ENCODE peak calls at places on chromosomes 7 and 10, in nine cellular contexts. S is mucosa of descending colon; J is central memory CD4-positive, alpha-beta T cell; Z is HTR-8/SVneo; I is NCI-H460; R is head of caudate nucleus; O is glomerular endothelial cell; X is GM10248; Q is CD4-positive, alpha-beta memory T cell. P is an unnamed sample.

GRCh38 chr7:29565186-29565540 is 1.5 kb downstream of the PRR15 start:
- DNase-seq in O (no peak), S (no peak), Z (peak), J (no peak), R (no peak), Q (no peak), I (no peak), X (no peak), P (no peak)

GRCh38 chr10:107653832-107654287 is 489.4 kb upstream of the SORCS1 start:
- DNase-seq in I (peak), X (peak), Q (no peak), Z (no peak), S (no peak), R (no peak), J (no peak), O (no peak), P (no peak)

GRCh38 chr7:130071701-130072622 is 1.6 kb downstream of the KLHDC10 start:
- DNase-seq in Q (peak), I (peak), S (no peak), O (peak), J (peak), Z (peak), R (peak), X (peak), P (peak)

GRCh38 chr10:33706191-33706590 is 371.7 kb upstream of the NRP1 start:
- DNase-seq in S (no peak), Q (no peak), O (no peak), I (no peak), J (no peak), R (no peak), X (no peak), Z (no peak), P (no peak)

GRCh38 chr10:103808784-103809183 is 46.6 kb downstream of the SH3PXD2A start:
- DNase-seq in Q (no peak), X (no peak), J (no peak), S (no peak), O (no peak), Z (no peak), R (no peak), I (no peak), P (no peak)

GRCh38 chr10:7258948-7259523 is 151.8 kb downstream of the SFMBT2 start:
- DNase-seq in O (no peak), I (no peak), J (peak), R (peak), X (peak), Q (peak), Z (no peak), S (no peak), P (no peak)

GRCh38 chr7:94975316-94975715 is 67.9 kb downstream of the PPP1R9A start:
- DNase-seq in J (no peak), R (no peak), S (no peak), O (no peak), Q (no peak), I (no peak), Z (no peak), X (no peak), P (no peak)

GRCh38 chr10:110751845-110752244 is 107.7 kb downstream of the RBM20 start:
- DNase-seq in R (no peak), J (no peak), S (no peak), Q (no peak), X (no peak), O (no peak), I (no peak), Z (no peak), P (no peak)

GRCh38 chr10:120824864-120825263 is 26.3 kb upstream of the WDR11 start:
- DNase-seq in Z (no peak), R (peak), X (peak), O (no peak), J (no peak), Q (no peak), I (peak), S (no peak), P (peak)

GRCh38 chr7:87505122-87505521 is 29.6 kb upstream of the ABCB4 start:
- DNase-seq in R (no peak), Z (no peak), J (no peak), S (no peak), X (no peak), I (no peak), O (no peak), Q (no peak), P (no peak)

GRCh38 chr10:76711374-76711997 is 926.1 kb downstream of the KCNMA1 start:
- DNase-seq in X (no peak), O (no peak), S (no peak), I (no peak), Q (no peak), R (no peak), J (no peak), Z (no peak), P (no peak)

GRCh38 chr10:109875151-109875568 is 48.2 kb downstream of the XPNPEP1 start:
- DNase-seq in R (no peak), I (no peak), J (no peak), X (no peak), O (no peak), Q (no peak), S (no peak), Z (no peak), P (no peak)

GRCh38 chr10:33657154-33657900 is 322.9 kb upstream of the NRP1 start:
- DNase-seq in O (no peak), Z (no peak), R (no peak), I (no peak), X (no peak), Q (no peak), J (no peak), S (no peak), P (no peak)

GRCh38 chr7:30331338-30331737 is 46.9 kb downstream of the ZNRF2 start:
- DNase-seq in I (no peak), Z (no peak), X (no peak), R (no peak), J (no peak), S (no peak), O (no peak), Q (no peak), P (no peak)

GRCh38 chr10:52115823-52116222 is 198.3 kb upstream of the DKK1 start:
- DNase-seq in Q (no peak), X (no peak), S (no peak), O (peak), R (no peak), I (no peak), Z (no peak), J (no peak), P (no peak)

GRCh38 chr7:139041378-139042053 is 5.7 kb upstream of the ZC3HAV1L start:
- DNase-seq in R (no peak), S (no peak), O (no peak), Q (no peak), I (no peak), Z (no peak), X (no peak), J (no peak), P (no peak)

GRCh38 chr7:133678137-133678814 is 425.4 kb downstream of the EXOC4 start:
- DNase-seq in X (no peak), J (no peak), R (no peak), Z (no peak), I (no peak), S (no peak), O (no peak), Q (no peak), P (no peak)

GRCh38 chr10:63027533-63027932 is 105.6 kb upstream of the NRBF2 start:
- DNase-seq in S (no peak), O (no peak), J (no peak), X (no peak), I (no peak), R (peak), Q (no peak), Z (no peak), P (no peak)

GRCh38 chr7:95596183-95597135 is at the start of gene PDK4:
- DNase-seq in O (peak), J (no peak), R (peak), I (peak), Z (peak), X (no peak), S (peak), Q (no peak), P (no peak)

GRCh38 chr10:128065881-128066534 is 60.2 kb downstream of the MKI67 start:
- DNase-seq in X (no peak), S (no peak), Z (no peak), O (no peak), J (no peak), I (no peak), Q (no peak), R (no peak), P (no peak)

GRCh38 chr7:6385110-6385792 is 62.5 kb downstream of the DAGLB start:
- DNase-seq in X (no peak), J (no peak), O (peak), Q (no peak), Z (peak), R (no peak), S (no peak), I (peak), P (no peak)

GRCh38 chr7:121748546-121748945 is 124.4 kb upstream of the PTPRZ1 start:
- DNase-seq in J (no peak), I (no peak), S (no peak), X (no peak), Z (no peak), O (no peak), Q (no peak), R (no peak), P (no peak)

GRCh38 chr10:43044444-43045245 is 32.2 kb upstream of the RET start:
- DNase-seq in X (no peak), O (no peak), Z (no peak), Q (no peak), I (no peak), S (no peak), J (no peak), R (no peak), P (no peak)

GRCh38 chr10:62188021-62188616 is 80.5 kb downstream of the RTKN2 start:
- DNase-seq in R (no peak), Q (no peak), X (no peak), O (no peak), I (no peak), Z (no peak), S (no peak), J (no peak), P (no peak)

GRCh38 chr10:118832242-118832651 is 77.5 kb upstream of the CACUL1 start:
- DNase-seq in X (no peak), I (no peak), Z (no peak), O (no peak), J (no peak), S (peak), Q (no peak), R (peak), P (no peak)

GRCh38 chr10:89664206-89664605 is 19.2 kb upstream of the PANK1 start:
- DNase-seq in Z (no peak), R (no peak), Q (no peak), S (no peak), X (no peak), I (no peak), J (no peak), O (no peak), P (no peak)

GRCh38 chr10:99395750-99396445 is 34.5 kb downstream of the GOT1 start:
- DNase-seq in R (no peak), I (no peak), X (no peak), J (no peak), S (no peak), Q (no peak), O (no peak), Z (peak), P (no peak)

GRCh38 chr10:86960003-86960862 is 1.8 kb downstream of the SNCG start:
- DNase-seq in R (no peak), S (no peak), O (no peak), Z (peak), Q (peak), X (peak), J (peak), I (peak), P (peak)

GRCh38 chr7:30935569-30935877 is 23.9 kb downstream of the AQP1 start:
- DNase-seq in Z (no peak), O (no peak), S (no peak), I (no peak), Q (no peak), R (no peak), J (no peak), X (no peak), P (no peak)

GRCh38 chr7:39304683-39305405 is 261.4 kb upstream of the YAE1 start:
- DNase-seq in O (no peak), I (no peak), Q (no peak), R (no peak), X (no peak), Z (no peak), J (no peak), S (no peak), P (no peak)

GRCh38 chr10:106083572-106083971 is 1080.9 kb downstream of the SORCS1 start:
- DNase-seq in X (no peak), O (no peak), I (no peak), R (no peak), J (no peak), S (no peak), Z (no peak), Q (no peak), P (no peak)

GRCh38 chr7:44392618-44393010 is 67.2 kb upstream of the CAMK2B start:
- DNase-seq in I (no peak), O (no peak), J (no peak), R (no peak), Q (no peak), Z (no peak), X (no peak), S (no peak), P (no peak)

GRCh38 chr7:24910551-24911212 is 69.3 kb downstream of the OSBPL3 start:
- DNase-seq in Q (no peak), J (no peak), R (no peak), S (no peak), O (no peak), X (no peak), Z (no peak), I (no peak), P (no peak)

GRCh38 chr10:78868456-78868855 is 200.3 kb upstream of the ZMIZ1 start:
- DNase-seq in X (no peak), R (no peak), I (no peak), O (no peak), J (no peak), Z (no peak), S (no peak), Q (no peak), P (no peak)

GRCh38 chr10:31320598-31321211 is 1.7 kb downstream of the ZEB1 start:
- DNase-seq in Q (no peak), S (peak), J (peak), R (peak), X (peak), I (no peak), O (no peak), Z (peak), P (peak)

GRCh38 chr7:105779856-105780815 is 96.3 kb downstream of the ATXN7L1 start:
- DNase-seq in Z (no peak), Q (no peak), X (no peak), J (no peak), R (no peak), I (no peak), O (no peak), S (no peak), P (no peak)

GRCh38 chr7:44963526-44964290 is 15.1 kb downstream of the MYO1G start:
- DNase-seq in Z (no peak), J (no peak), Q (no peak), S (no peak), R (no peak), I (no peak), X (no peak), O (no peak), P (no peak)

GRCh38 chr7:86991844-86992243 is 67.6 kb downstream of the ELAPOR2 start:
- DNase-seq in S (no peak), O (peak), I (no peak), Z (no peak), R (no peak), Q (no peak), J (no peak), X (no peak), P (no peak)

GRCh38 chr7:28328822-28329615 is 83.3 kb upstream of the CREB5 start:
- DNase-seq in Z (no peak), O (no peak), J (no peak), X (no peak), S (no peak), I (no peak), R (no peak), Q (no peak), P (no peak)